ENCODE peak calls at places on chromosomes 12 and 14, in seven cellular contexts. G is A549, F is esophagus muscularis mucosa, D is SK-N-SH, I is HepG2, O is ovary, V is sigmoid colon. H is an unnamed sample.

GRCh38 chr14:37668646-37669045 is 73.2 kb downstream of the TTC6 start:
- DNase-seq in F (no peak), G (no peak), D (no peak), O (no peak), I (no peak), V (no peak), H (no peak)

GRCh38 chr14:68935761-68936209 is 43.3 kb downstream of the ACTN1 start:
- DNase-seq in V (peak), G (no peak), O (no peak), I (no peak), D (no peak), F (no peak), H (no peak)

GRCh38 chr14:20377171-20377570 is 33.7 kb downstream of the PARP2 start:
- DNase-seq in F (no peak), V (no peak), O (no peak), G (no peak), I (no peak), D (no peak), H (no peak)

GRCh38 chr12:104723895-104724294 is 234.2 kb downstream of the SLC41A2 start:
- DNase-seq in D (no peak), F (no peak), G (no peak), O (no peak), V (no peak), I (no peak), H (no peak)

GRCh38 chr12:104137175-104137901 is 672 bp downstream of the NFYB start:
- DNase-seq in F (no peak), G (peak), V (peak), I (peak), O (peak), D (peak), H (peak)

GRCh38 chr14:99910337-99911268 is 117.4 kb downstream of the EML1 start:
- DNase-seq in V (no peak), O (no peak), D (no peak), G (peak), F (peak), I (peak), H (no peak)

GRCh38 chr12:12714276-12715001 is 2.7 kb upstream of the CDKN1B start:
- DNase-seq in V (no peak), F (peak), D (no peak), G (no peak), I (no peak), O (no peak), H (peak)

GRCh38 chr12:115199831-115200230 is 515.9 kb upstream of the TBX3 start:
- DNase-seq in F (no peak), D (no peak), V (no peak), O (no peak), I (no peak), G (no peak), H (no peak)

GRCh38 chr12:46790066-46790465 is 35.7 kb downstream of the SLC38A4 start:
- DNase-seq in F (no peak), G (no peak), O (no peak), D (no peak), I (no peak), V (no peak), H (no peak)

GRCh38 chr12:109302358-109302757 is 6.7 kb downstream of the FOXN4 start:
- DNase-seq in O (no peak), G (peak), I (no peak), V (no peak), D (no peak), F (no peak), H (no peak)

GRCh38 chr12:131100031-131100674 is 146.4 kb downstream of the ADGRD1 start:
- DNase-seq in V (no peak), O (no peak), G (no peak), D (no peak), F (no peak), I (no peak), H (no peak)

GRCh38 chr12:24069532-24070395 is 120.3 kb upstream of the SOX5 start:
- DNase-seq in G (no peak), I (peak), D (no peak), V (no peak), O (no peak), F (no peak), H (peak)

GRCh38 chr12:118402251-118402650 is 25.9 kb downstream of the SUDS3 start:
- DNase-seq in F (no peak), G (no peak), V (no peak), O (no peak), D (no peak), I (no peak), H (no peak)

GRCh38 chr12:65988596-65988995 is 142.0 kb downstream of the LLPH start:
- DNase-seq in V (no peak), O (no peak), D (no peak), G (no peak), I (no peak), F (no peak), H (no peak)

GRCh38 chr12:14619731-14620501 is 52.2 kb upstream of the PLBD1 start:
- DNase-seq in V (no peak), O (no peak), G (no peak), D (no peak), I (no peak), F (no peak), H (peak)

GRCh38 chr14:103349982-103350381 is 15.9 kb downstream of the EIF5 start:
- DNase-seq in G (no peak), O (no peak), F (no peak), I (no peak), V (peak), D (no peak), H (no peak)
- TF ChIP-seq EP300 in G (no peak), O (no peak), F (no peak), I (no peak), V (no peak), D (no peak), H (no peak)

DNA sequence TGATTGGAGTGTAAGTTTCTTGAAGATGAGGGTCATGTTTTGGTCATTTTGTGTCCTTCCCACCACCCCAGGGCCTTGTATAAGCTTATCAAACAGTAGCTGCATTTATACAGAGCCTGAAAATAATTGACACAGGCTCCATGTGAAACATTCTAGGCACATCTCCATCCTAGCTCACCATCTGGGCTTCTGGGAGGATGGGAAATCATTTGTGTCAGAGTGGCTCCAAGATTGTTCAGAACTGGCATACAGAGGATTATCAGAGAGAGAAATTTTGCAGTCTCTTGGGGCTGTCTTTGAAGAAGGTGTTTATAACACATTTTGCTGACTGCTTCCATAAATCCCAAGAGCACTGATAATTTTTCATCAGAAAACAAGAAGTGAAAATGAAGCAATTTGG is 150.9 kb downstream of the DACT1 start:
- DNase-seq in F (peak), V (no peak), G (no peak), D (no peak), O (no peak), I (no peak), H (no peak)
- TF ChIP-seq EP300 in F (no peak), V (no peak), G (no peak), D (no peak), O (no peak), I (no peak), H (no peak)

GRCh38 chr14:75985618-75986438 is at the start of gene IFT43:
- DNase-seq in F (peak), O (peak), G (peak), I (no peak), V (peak), D (peak), H (peak)
- TF ChIP-seq EP300 in F (no peak), O (no peak), G (no peak), I (no peak), V (no peak), D (peak), H (no peak)

DNA sequence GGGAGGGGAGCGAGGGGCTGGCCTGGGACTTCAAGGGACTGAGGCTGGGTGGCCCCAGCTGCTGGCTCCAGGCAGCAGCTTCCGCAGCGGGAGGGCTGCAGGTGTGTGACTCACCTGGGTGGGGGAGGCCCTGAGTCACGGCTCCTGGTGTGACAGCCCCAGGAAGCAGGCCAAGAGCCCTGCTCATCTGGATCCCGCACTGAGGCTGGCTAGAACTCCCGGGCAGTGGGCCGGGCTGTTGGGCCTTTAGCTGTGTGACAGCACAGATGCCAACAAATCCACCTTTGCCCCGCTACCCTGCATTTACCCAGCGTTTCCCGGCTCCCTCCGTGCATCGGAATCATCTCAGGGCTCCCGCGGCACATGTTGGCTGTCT is 180.0 kb upstream of the PRMT8 start:
- DNase-seq in D (no peak), I (no peak), G (no peak), O (no peak), F (no peak), V (no peak), H (peak)
- TF ChIP-seq EP300 in D (no peak), I (no peak), G (no peak), O (no peak), F (no peak), V (no peak), H (no peak)

H was measured in transverse colon.